ENCODE peak calls at places on chromosome 2, in four cellular contexts. B, X, I and E are unnamed samples.

GRCh38 chr2:218398437-218399390 is 954 bp upstream of the CTDSP1 start:
- DNase-seq in I (no peak), B (no peak), X (no peak), E (no peak)

GRCh38 chr2:241582806-241583205 is 24.3 kb downstream of the BOK start:
- DNase-seq in I (no peak), X (no peak), B (no peak), E (no peak)

GRCh38 chr2:23394700-23395099 is 9.7 kb downstream of the KLHL29 start:
- DNase-seq in B (no peak), X (no peak), I (no peak), E (no peak)

GRCh38 chr2:33681333-33681732 is 82.2 kb upstream of the FAM98A start:
- DNase-seq in I (no peak), B (no peak), X (no peak), E (no peak)

GRCh38 chr2:29012211-29012681 is 31.1 kb downstream of the TOGARAM2 start:
- DNase-seq in I (peak), B (no peak), X (no peak), E (no peak)

GRCh38 chr2:202339052-202339870 is 36.9 kb upstream of the BMPR2 start:
- DNase-seq in X (no peak), I (no peak), B (no peak), E (no peak)

GRCh38 chr2:220365023-220365422 is 737.6 kb downstream of the SLC4A3 start:
- DNase-seq in I (no peak), X (no peak), B (no peak), E (peak)

GRCh38 chr2:173654896-173655265 is 300.2 kb downstream of the CDCA7 start:
- DNase-seq in X (no peak), B (no peak), I (no peak), E (no peak)

GRCh38 chr2:98959759-98960507 is 23.9 kb upstream of the CRACDL start:
- DNase-seq in I (no peak), X (no peak), B (no peak), E (no peak)

GRCh38 chr2:203582468-203582867 is 47.4 kb upstream of the RAPH1 start:
- DNase-seq in I (no peak), B (no peak), X (no peak), E (no peak)

GRCh38 chr2:218708086-218708485 is 2.5 kb upstream of the TTLL4 start:
- DNase-seq in B (no peak), X (no peak), I (no peak), E (no peak)

GRCh38 chr2:240852671-240853314 is 15.8 kb upstream of the AGXT start:
- DNase-seq in B (no peak), I (no peak), X (no peak), E (no peak)

GRCh38 chr2:120761164-120761861 is 25.6 kb downstream of the GLI2 start:
- DNase-seq in I (no peak), B (no peak), X (no peak), E (no peak)

GRCh38 chr2:109614715-109615636 is 812 bp downstream of the SOWAHC start:
- DNase-seq in I (no peak), X (no peak), B (no peak), E (no peak)

GRCh38 chr2:131011481-131011880 is 81.8 kb downstream of the FAM168B start:
- DNase-seq in B (no peak), I (peak), X (no peak), E (no peak)

GRCh38 chr2:161662373-161662772 is 38.2 kb downstream of the SLC4A10 start:
- DNase-seq in X (no peak), B (no peak), I (no peak), E (no peak)

GRCh38 chr2:187302619-187303018 is 145.4 kb downstream of the CALCRL start:
- DNase-seq in B (no peak), X (no peak), I (no peak), E (peak)

GRCh38 chr2:191396794-191397193 is 151.6 kb downstream of the MYO1B start:
- DNase-seq in B (no peak), X (no peak), I (no peak), E (no peak)

GRCh38 chr2:71716697-71717624 is 263.6 kb downstream of the DYSF start:
- DNase-seq in I (peak), B (no peak), X (peak), E (peak)

GRCh38 chr2:43239981-43240761 is 13.8 kb upstream of the ZFP36L2 start:
- DNase-seq in I (no peak), X (no peak), B (no peak), E (no peak)

GRCh38 chr2:63741884-63742583 is 99.7 kb upstream of the UGP2 start:
- DNase-seq in X (no peak), I (no peak), B (no peak), E (no peak)

GRCh38 chr2:195766691-195767090 is 109.7 kb downstream of the SLC39A10 start:
- DNase-seq in X (no peak), B (no peak), I (no peak), E (no peak)

GRCh38 chr2:231781798-231782726 is 980 bp upstream of the PDE6D start:
- DNase-seq in X (no peak), B (no peak), I (no peak), E (no peak)

GRCh38 chr2:176650101-176650500 is 380.9 kb downstream of the MTX2 start:
- DNase-seq in B (no peak), X (no peak), I (no peak), E (no peak)

GRCh38 chr2:5164806-5165525 is 527.2 kb upstream of the SOX11 start:
- DNase-seq in I (no peak), B (no peak), X (peak), E (peak)

GRCh38 chr2:239779592-239779983 is 245.6 kb downstream of the NDUFA10 start:
- DNase-seq in B (no peak), I (no peak), X (no peak), E (no peak)

GRCh38 chr2:96907405-96908041 is 37.6 kb upstream of the SEMA4C start:
- DNase-seq in B (no peak), I (peak), X (no peak), E (no peak)

GRCh38 chr2:112055110-112055832 is at the start of gene TMEM87B:
- DNase-seq in B (peak), I (peak), X (peak), E (peak)

GRCh38 chr2:9102861-9103662 is 99.6 kb upstream of the MBOAT2 start:
- DNase-seq in B (no peak), I (no peak), X (no peak), E (no peak)

GRCh38 chr2:10285578-10286198 is 17.0 kb upstream of the HPCAL1 start:
- DNase-seq in X (no peak), B (no peak), I (peak), E (no peak)

GRCh38 chr2:238448031-238448955 is 21.6 kb downstream of the ASB1 start:
- DNase-seq in I (no peak), B (no peak), X (no peak), E (no peak)

GRCh38 chr2:29080886-29081743 is 6.8 kb upstream of the PCARE start:
- DNase-seq in B (no peak), I (no peak), X (no peak), E (no peak)

GRCh38 chr2:113407446-113408099 is 29.9 kb upstream of the ZNG1B start:
- DNase-seq in I (no peak), X (no peak), B (no peak), E (peak)

GRCh38 chr2:17441055-17441771 is 77.0 kb downstream of the RAD51AP2 start:
- DNase-seq in B (no peak), I (peak), X (no peak), E (no peak)

GRCh38 chr2:210180494-210180893 is 9.3 kb upstream of the KANSL1L start:
- DNase-seq in I (no peak), B (no peak), X (no peak), E (no peak)

GRCh38 chr2:230128943-230129342 is 60.2 kb upstream of the SLC16A14 start:
- DNase-seq in B (no peak), X (no peak), I (no peak), E (peak)
- H3K4me3 ChIP-seq in B (peak), X (no peak), I (no peak), E (no peak)

GRCh38 chr2:46050489-46050888 is 246.7 kb upstream of the EPAS1 start:
- DNase-seq in X (no peak), B (no peak), I (no peak), E (no peak)
- TF ChIP-seq CTCF in X (no peak), B (no peak), I (peak), E (no peak)

DNA sequence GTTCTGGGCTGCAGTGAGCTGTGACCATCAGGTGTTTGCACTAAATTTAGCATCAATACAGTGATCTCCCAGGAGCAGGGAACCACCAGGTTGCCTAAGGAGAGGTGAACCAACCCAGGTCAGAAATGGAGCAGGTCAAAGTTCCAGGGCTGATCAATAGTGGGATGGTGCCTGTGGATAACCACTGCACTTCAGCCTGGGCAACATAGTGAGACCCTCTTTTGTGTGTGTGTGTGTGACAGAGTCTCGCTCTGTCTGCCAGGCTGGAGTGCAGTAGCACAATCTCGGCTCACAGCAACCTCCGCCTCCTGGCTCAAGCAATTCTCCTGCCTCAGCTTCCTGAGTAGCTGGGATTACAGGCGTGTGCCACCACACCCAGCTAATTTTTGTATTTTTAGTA is 163.7 kb upstream of the SERTAD2 start:
- DNase-seq in I (no peak), B (no peak), X (no peak), E (no peak)
- H3K4me3 ChIP-seq in I (no peak), B (no peak), X (no peak), E (no peak)

GRCh38 chr2:166179201-166179600 is 51.4 kb upstream of the SCN1A start:
- DNase-seq in I (no peak), B (no peak), X (no peak), E (no peak)
- TF ChIP-seq CTCF in I (no peak), B (no peak), X (peak), E (no peak)

GRCh38 chr2:88620015-88620414 is 7.2 kb downstream of the EIF2AK3 start:
- DNase-seq in I (no peak), B (no peak), X (no peak), E (no peak)
- H3K4me3 ChIP-seq in I (no peak), B (no peak), X (no peak), E (no peak)

GRCh38 chr2:26230806-26231205 is 13.6 kb downstream of the HADHA start:
- DNase-seq in B (no peak), X (no peak), I (no peak), E (no peak)

GRCh38 chr2:26237868-26238267 is 6.6 kb downstream of the HADHA start:
- DNase-seq in I (no peak), X (no peak), B (no peak), E (no peak)

GRCh38 chr2:26238301-26238958 is 6.0 kb downstream of the HADHA start:
- DNase-seq in I (no peak), B (no peak), X (no peak), E (no peak)

GRCh38 chr2:26229595-26229994 is 14.8 kb downstream of the HADHA start:
- DNase-seq in I (no peak), X (no peak), B (no peak), E (no peak)

GRCh38 chr2:26235089-26235488 is 9.3 kb downstream of the HADHA start:
- DNase-seq in B (no peak), I (no peak), X (no peak), E (no peak)
- TF ChIP-seq CTCF in B (no peak), I (peak), X (no peak), E (peak)

DNA sequence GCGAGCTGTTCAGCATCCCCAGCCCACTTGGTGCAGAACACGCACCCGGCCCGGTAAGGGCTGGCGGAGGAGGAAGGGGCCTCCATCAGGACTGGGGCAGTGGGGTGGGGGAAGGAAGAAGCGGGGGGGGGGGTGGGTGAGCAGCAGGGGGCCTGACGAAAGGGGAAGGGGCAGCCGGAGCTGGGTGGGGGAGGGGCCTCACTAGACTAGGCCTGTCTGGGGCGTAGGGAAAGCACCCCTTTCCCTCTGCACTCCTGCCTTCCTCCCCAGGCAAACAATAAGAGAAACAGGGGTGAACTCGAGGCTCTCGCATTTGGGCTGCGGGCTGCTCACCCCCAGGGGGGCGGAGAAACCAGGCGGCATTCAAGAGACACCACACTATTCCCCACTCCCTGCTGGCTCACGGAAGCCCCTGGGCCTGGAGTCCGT is 82.7 kb upstream of the POMC start:
- DNase-seq in X (no peak), B (no peak), I (no peak), E (no peak)
- H3K4me3 ChIP-seq in X (peak), B (peak), I (peak), E (peak)

GRCh38 chr2:108417254-108417653 is 31.8 kb upstream of the GCC2 start:
- DNase-seq in B (no peak), I (no peak), X (no peak), E (no peak)
- TF ChIP-seq CTCF in B (no peak), I (peak), X (no peak), E (no peak)